ENCODE peak calls at places on chromosomes 7 and 10, in six cellular contexts. R is HepG2, G is body of pancreas, U is DND-41, Z is prostate gland, J is upper lobe of right lung. I is an unnamed sample.

GRCh38 chr7:46742608-46743000 is 821.5 kb upstream of the IGFBP3 start:
- DNase-seq in R (no peak), G (no peak), U (no peak), Z (no peak), J (no peak), I (no peak)

GRCh38 chr7:6306471-6306870 is 34.0 kb upstream of the CYTH3 start:
- DNase-seq in R (peak; percentile 72), G (no peak), U (no peak), Z (no peak), J (no peak), I (no peak)

GRCh38 chr7:129210256-129210988 is 14.4 kb upstream of the AHCYL2 start:
- DNase-seq in R (peak; percentile 45), G (peak; percentile 91), U (peak; percentile 73), Z (peak; percentile 65), J (peak; percentile 88), I (peak; percentile 38)

GRCh38 chr10:6669269-6669859 is 89.3 kb upstream of the PRKCQ start:
- DNase-seq in R (peak; percentile 14), G (peak; percentile 7), U (peak; percentile 31), Z (no peak), J (no peak), I (no peak)

GRCh38 chr7:78326870-78327269 is 528.3 kb downstream of the PHTF2 start:
- DNase-seq in R (no peak), G (peak; percentile 6), U (no peak), Z (no peak), J (no peak), I (no peak)

GRCh38 chr7:36207451-36208291 is 54.6 kb downstream of the EEPD1 start:
- DNase-seq in R (peak; percentile 39), G (peak; percentile 59), U (peak; percentile 42), Z (no peak), J (no peak), I (peak; percentile 7)

GRCh38 chr10:15374156-15374555 is 3.1 kb upstream of the FAM171A1 start:
- DNase-seq in R (no peak), G (no peak), U (no peak), Z (no peak), J (no peak), I (no peak)

GRCh38 chr7:234712-235553 is 42.6 kb downstream of the FAM20C start:
- DNase-seq in R (peak; percentile 78), G (peak; percentile 73), U (no peak), Z (peak; percentile 86), J (peak; percentile 87), I (no peak)

GRCh38 chr7:2104107-2104710 is 128.5 kb downstream of the MAD1L1 start:
- DNase-seq in R (peak; percentile 51), G (peak; percentile 62), U (peak; percentile 16), Z (peak; percentile 56), J (peak; percentile 93), I (peak; percentile 40)

GRCh38 chr7:2104716-2105115 is 128.0 kb downstream of the MAD1L1 start:
- DNase-seq in R (no peak), G (no peak), U (no peak), Z (no peak), J (no peak), I (no peak)

GRCh38 chr7:2106506-2106905 is 126.2 kb downstream of the MAD1L1 start:
- DNase-seq in R (no peak), G (no peak), U (no peak), Z (no peak), J (no peak), I (no peak)

GRCh38 chr7:2105917-2106316 is 126.8 kb downstream of the MAD1L1 start:
- DNase-seq in R (no peak), G (no peak), U (no peak), Z (no peak), J (no peak), I (no peak)

GRCh38 chr7:2105280-2105679 is 127.5 kb downstream of the MAD1L1 start:
- DNase-seq in R (no peak), G (no peak), U (no peak), Z (no peak), J (no peak), I (no peak)
- H3K4me1 ChIP-seq in R (peaks cover 38% of the 10 kb centered on the region), G (no peaks in the 10 kb centered on the region), U (peaks cover under 1% of the 10 kb centered on the region), Z (no peaks in the 10 kb centered on the region), J (peaks cover 16% of the 10 kb centered on the region), I (peaks cover 10% of the 10 kb centered on the region)

DNA sequence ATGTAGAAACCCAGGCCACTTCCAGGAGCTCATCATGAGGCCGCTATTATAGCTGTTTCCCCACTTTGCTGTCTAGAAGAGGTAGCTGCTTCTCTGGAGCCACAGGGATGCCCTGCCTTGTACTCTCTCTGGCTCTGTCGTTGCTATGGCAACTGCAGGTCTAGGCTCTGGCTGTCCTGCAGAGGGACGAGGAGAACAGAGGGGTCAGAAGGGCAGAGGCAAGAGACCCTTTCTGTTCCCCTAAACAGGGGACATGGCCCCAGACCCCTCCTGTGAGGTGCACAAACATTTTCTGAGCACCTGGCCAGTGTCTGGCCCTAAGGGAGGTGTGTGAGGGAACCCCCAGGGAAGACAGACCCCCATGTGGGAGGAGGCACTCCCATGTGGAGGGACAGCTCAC is 31.4 kb downstream of the ITPRIP start:
- DNase-seq in R (no peak), G (no peak), U (no peak), Z (no peak), J (peak; percentile 40), I (no peak)
- H3K27ac ChIP-seq in R (no peak overlapping the region), G (no peak overlapping the region), U (no peak overlapping the region), Z (no peak overlapping the region), J (no peak overlapping the region), I (no peak overlapping the region)

DNA sequence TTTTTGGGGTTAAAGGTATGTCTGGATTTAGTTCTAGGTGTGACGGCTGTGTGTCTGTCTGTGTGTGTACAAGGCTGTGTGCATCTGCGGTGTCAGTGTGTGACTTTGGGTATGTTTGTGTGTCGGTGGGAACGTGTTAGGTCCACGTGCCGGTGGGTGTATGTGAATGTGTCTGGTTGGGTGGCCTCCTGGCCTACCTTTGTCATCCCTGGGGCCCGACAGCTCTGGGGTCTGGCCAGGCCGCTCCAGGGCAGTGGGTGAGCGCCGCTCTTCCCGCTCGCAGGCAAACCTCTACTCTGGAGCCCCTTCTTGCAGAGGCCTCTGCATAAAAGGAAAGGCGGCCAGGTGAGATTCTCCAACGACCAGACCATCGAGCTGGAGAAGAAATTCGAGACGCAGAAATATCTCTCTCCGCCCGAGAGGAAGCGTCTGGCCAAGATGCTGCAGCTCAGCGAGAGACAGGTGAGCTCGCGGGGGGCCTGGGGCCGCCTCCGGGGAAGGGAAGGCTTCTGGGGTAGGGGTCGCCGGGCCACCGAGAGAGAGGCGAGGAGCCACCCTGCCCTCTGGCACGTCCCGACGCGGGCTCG is 2.4 kb downstream of the HHEX start:
- DNase-seq in R (no peak), G (no peak), U (no peak), Z (no peak), J (no peak), I (no peak)
- H3K4me3 ChIP-seq in R (peak overlapping the region; percentile 98), G (peak overlapping the region; percentile 10), U (no peak overlapping the region), Z (no peak overlapping the region), J (peak overlapping the region; percentile 70), I (no peak overlapping the region)

DNA sequence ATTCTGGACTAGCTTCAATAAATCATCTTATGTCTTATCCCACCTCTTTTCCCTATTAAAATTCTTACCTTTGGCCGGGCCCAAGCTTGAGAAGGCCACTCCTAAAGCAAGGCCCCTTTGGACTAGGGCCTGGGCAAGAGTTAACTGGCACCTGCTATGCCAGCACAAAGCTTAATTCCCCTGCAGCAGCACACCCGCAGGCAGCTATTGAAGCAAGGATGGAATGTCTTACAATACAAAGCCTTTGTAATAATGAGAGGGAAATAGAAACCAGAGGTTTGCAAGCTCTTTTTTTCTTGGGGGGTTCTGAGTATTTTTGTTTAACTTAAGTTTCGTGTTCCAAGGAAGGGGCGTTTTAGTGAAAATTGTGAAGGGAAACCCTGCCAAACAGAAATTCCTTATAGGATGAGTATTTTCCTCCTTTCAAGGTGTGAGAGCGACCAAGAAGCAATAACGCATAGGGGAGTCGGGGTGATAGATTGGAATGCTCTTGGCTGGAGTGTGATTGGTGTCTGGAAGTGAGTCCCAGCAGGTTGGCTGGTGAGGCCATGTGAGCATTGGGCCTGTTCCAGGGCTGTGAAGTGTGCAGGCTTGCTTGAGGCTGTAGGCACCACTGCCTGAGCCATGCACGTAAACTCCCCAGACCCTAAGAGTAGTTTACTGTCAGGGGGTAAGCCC is 148.5 kb downstream of the KIAA1217 start:
- DNase-seq in R (no peak), G (peak; percentile 41), U (no peak), Z (peak; percentile 53), J (no peak), I (no peak)
- H3K4me1 ChIP-seq in R (no peaks in the 10 kb centered on the region), G (peaks cover 8% of the 10 kb centered on the region), U (peaks cover 28% of the 10 kb centered on the region), Z (no peaks in the 10 kb centered on the region), J (no peaks in the 10 kb centered on the region), I (no peaks in the 10 kb centered on the region)

GRCh38 chr7:26078437-26079362 is 73.3 kb upstream of the NFE2L3 start:
- DNase-seq in R (peak; percentile 57), G (peak; percentile 77), U (peak; percentile 88), Z (peak; percentile 59), J (peak; percentile 81), I (peak; percentile 82)

GRCh38 chr7:26070290-26070689 is 81.7 kb upstream of the NFE2L3 start:
- DNase-seq in R (no peak), G (no peak), U (no peak), Z (no peak), J (no peak), I (no peak)

GRCh38 chr7:26074919-26075318 is 77.1 kb upstream of the NFE2L3 start:
- DNase-seq in R (no peak), G (no peak), U (no peak), Z (no peak), J (no peak), I (no peak)

DNA sequence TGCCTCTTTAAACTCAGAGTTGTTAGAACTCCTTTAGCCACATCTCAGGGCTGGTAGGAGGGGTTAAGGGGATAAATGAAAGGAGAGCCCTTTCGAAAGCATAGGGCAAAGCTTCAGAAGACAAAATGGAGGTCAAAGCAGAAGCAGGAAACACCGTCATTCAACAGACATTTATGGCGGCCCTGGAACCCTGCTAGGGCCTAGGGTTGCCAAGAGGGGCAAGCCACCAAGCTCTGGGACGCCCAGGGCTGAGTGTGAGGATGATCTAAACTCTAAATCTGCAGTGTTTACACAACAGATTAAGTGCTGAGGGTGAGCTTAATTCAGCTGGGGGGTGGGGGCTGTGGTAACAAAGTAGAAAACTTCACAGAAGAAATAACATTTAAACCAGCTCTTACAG is 79.0 kb upstream of the NFE2L3 start:
- DNase-seq in R (no peak), G (no peak), U (no peak), Z (no peak), J (no peak), I (no peak)
- H3K27ac ChIP-seq in R (no peak overlapping the region), G (no peak overlapping the region), U (no peak overlapping the region), Z (no peak overlapping the region), J (no peak overlapping the region), I (no peak overlapping the region)

GRCh38 chr10:68543004-68543918 is 15.9 kb upstream of the SLC25A16 start:
- DNase-seq in R (peak; percentile 71), G (no peak), U (no peak), Z (no peak), J (no peak), I (no peak)
- H3K4me3 ChIP-seq in R (peak overlapping the region; percentile 42), G (no peak overlapping the region), U (no peak overlapping the region), Z (no peak overlapping the region), J (no peak overlapping the region), I (no peak overlapping the region)

I was measured in CD4-positive, CD25-positive, alpha-beta regulatory T cell.